ENCODE peak calls at places on chromosomes 6 and 20, in four cellular contexts. M, V, X and P are unnamed samples.
A peak's percentile ranks its signal among the peaks of the same experiment; 100 is the strongest.

GRCh38 chr6:39886871-39887270 is 47.4 kb downstream of the MOCS1 start:
- DNase-seq in M (no peak), V (no peak), X (no peak), P (no peak)

GRCh38 chr20:4559106-4559505 is 162.6 kb upstream of the PRND start:
- DNase-seq in M (no peak), V (no peak), X (no peak), P (no peak)

GRCh38 chr20:37469531-37469930 is 51.5 kb upstream of the NNAT start:
- DNase-seq in M (no peak), V (no peak), X (no peak), P (no peak)

GRCh38 chr6:89944826-89945407 is 50.6 kb downstream of the GJA10 start:
- DNase-seq in M (no peak), V (peak; percentile 4), X (no peak), P (no peak)

GRCh38 chr6:136723780-136724179 is 68.5 kb downstream of the MAP3K5 start:
- DNase-seq in M (peak; percentile 53), V (no peak), X (no peak), P (no peak)

GRCh38 chr6:118787746-118788419 is 106.1 kb upstream of the ASF1A start:
- DNase-seq in M (no peak), V (no peak), X (no peak), P (no peak)

GRCh38 chr6:39092124-39092523 is 22.9 kb downstream of the SAYSD1 start:
- DNase-seq in M (no peak), V (peak; percentile 19), X (peak; percentile 21), P (peak; percentile 41)

GRCh38 chr6:11770546-11771466 is 7.8 kb downstream of the ADTRP start:
- DNase-seq in M (no peak), V (no peak), X (no peak), P (peak; percentile 24)

GRCh38 chr20:19056909-19057308 is 155.5 kb upstream of the SLC24A3 start:
- DNase-seq in M (no peak), V (no peak), X (no peak), P (no peak)

GRCh38 chr6:3001773-3002293 is 2.1 kb downstream of the NQO2 start:
- DNase-seq in M (no peak), V (peak; percentile 85), X (no peak), P (no peak)

GRCh38 chr20:35506872-35507638 is 22.4 kb downstream of the C20orf173 start:
- DNase-seq in M (no peak), V (no peak), X (no peak), P (no peak)

GRCh38 chr6:106286746-106287145 is 38.8 kb downstream of the ATG5 start:
- DNase-seq in M (no peak), V (no peak), X (no peak), P (no peak)

GRCh38 chr20:54221996-54222890 is 14.4 kb downstream of the PFDN4 start:
- DNase-seq in M (no peak), V (no peak), X (no peak), P (no peak)

GRCh38 chr6:3766219-3766618 is 14.7 kb upstream of the PXDC1 start:
- DNase-seq in M (no peak), V (no peak), X (no peak), P (peak; percentile 63)

GRCh38 chr6:157551041-157551832 is 170.2 kb downstream of the ZDHHC14 start:
- DNase-seq in M (no peak), V (no peak), X (no peak), P (no peak)

GRCh38 chr20:326645-327031 is 1.3 kb downstream of the SOX12 start:
- DNase-seq in M (no peak), V (no peak), X (no peak), P (no peak)

GRCh38 chr6:157806496-157807215 is 16.4 kb upstream of the SNX9 start:
- DNase-seq in M (no peak), V (no peak), X (no peak), P (no peak)

GRCh38 chr6:18680842-18681241 is 293.7 kb downstream of the RNF144B start:
- DNase-seq in M (no peak), V (peak; percentile 25), X (no peak), P (no peak)

GRCh38 chr6:63759605-63760004 is 124.0 kb downstream of the PHF3 start:
- DNase-seq in M (no peak), V (no peak), X (no peak), P (no peak)

GRCh38 chr20:31666258-31667042 is 28.7 kb downstream of the COX4I2 start:
- DNase-seq in M (no peak), V (no peak), X (no peak), P (no peak)

GRCh38 chr20:48861444-48861843 is 33.6 kb upstream of the PREX1 start:
- DNase-seq in M (no peak), V (no peak), X (no peak), P (no peak)

GRCh38 chr6:116215414-116215813 is 38.5 kb downstream of the TSPYL4 start:
- DNase-seq in M (no peak), V (no peak), X (no peak), P (no peak)

GRCh38 chr6:89375427-89375868 is 22.9 kb upstream of the UBE2J1 start:
- DNase-seq in M (no peak), V (peak; percentile 80), X (peak; percentile 82), P (peak; percentile 60)

DNA sequence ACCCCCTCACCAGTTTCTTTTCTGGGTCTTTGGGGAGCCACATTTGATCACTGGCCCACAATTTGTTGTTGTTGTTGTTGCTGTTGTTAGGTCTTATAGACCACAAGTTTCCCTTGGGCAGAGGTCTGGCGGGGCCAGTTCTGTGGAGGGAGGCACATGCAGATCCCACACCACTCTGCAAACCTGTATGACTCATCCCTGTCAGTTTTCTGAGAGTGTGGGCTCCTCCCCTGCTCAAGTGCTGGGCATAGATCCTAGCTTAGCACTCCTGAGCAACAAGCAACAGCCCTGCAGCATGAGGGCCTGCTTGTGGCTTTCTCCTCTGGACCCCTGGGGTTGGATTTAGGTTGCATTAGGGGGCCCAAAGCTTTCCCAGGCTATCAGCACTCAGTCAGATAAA is 411.1 kb upstream of the HTR1E start:
- DNase-seq in M (no peak), V (no peak), X (no peak), P (no peak)
- TF ChIP-seq TCF12 in M (no peak), V (no peak), X (no peak), P (no peak)

GRCh38 chr6:28876702-28877101 is 47.1 kb downstream of the TRIM27 start:
- DNase-seq in M (no peak), V (no peak), X (no peak), P (no peak)

GRCh38 chr6:28880894-28881780 is 42.6 kb downstream of the TRIM27 start:
- DNase-seq in M (no peak), V (peak; percentile 82), X (no peak), P (peak; percentile 66)

GRCh38 chr6:28885149-28885738 is 38.5 kb downstream of the TRIM27 start:
- DNase-seq in M (no peak), V (peak; percentile 48), X (no peak), P (peak; percentile 41)

GRCh38 chr6:28884423-28885148 is 39.2 kb downstream of the TRIM27 start:
- DNase-seq in M (no peak), V (peak; percentile 51), X (no peak), P (peak; percentile 39)

GRCh38 chr6:28880519-28880893 is 43.3 kb downstream of the TRIM27 start:
- DNase-seq in M (no peak), V (no peak), X (no peak), P (no peak)
- TF ChIP-seq USF2 in M (no peak), V (no peak), X (no peak), P (no peak)

GRCh38 chr6:162343902-162344226 is 383.7 kb downstream of the PRKN start:
- DNase-seq in M (no peak), V (no peak), X (no peak), P (no peak)

GRCh38 chr6:162344935-162345599 is 382.5 kb downstream of the PRKN start:
- DNase-seq in M (no peak), V (no peak), X (no peak), P (no peak)

GRCh38 chr6:162344301-162344700 is 383.3 kb downstream of the PRKN start:
- DNase-seq in M (no peak), V (no peak), X (no peak), P (no peak)

GRCh38 chr6:162337412-162337811 is 390.2 kb downstream of the PRKN start:
- DNase-seq in M (no peak), V (no peak), X (no peak), P (no peak)

GRCh38 chr6:162343196-162343901 is 384.2 kb downstream of the PRKN start:
- DNase-seq in M (no peak), V (no peak), X (no peak), P (peak; percentile 12)
- TF ChIP-seq TCF12 in M (no peak), V (no peak), X (no peak), P (no peak)

DNA sequence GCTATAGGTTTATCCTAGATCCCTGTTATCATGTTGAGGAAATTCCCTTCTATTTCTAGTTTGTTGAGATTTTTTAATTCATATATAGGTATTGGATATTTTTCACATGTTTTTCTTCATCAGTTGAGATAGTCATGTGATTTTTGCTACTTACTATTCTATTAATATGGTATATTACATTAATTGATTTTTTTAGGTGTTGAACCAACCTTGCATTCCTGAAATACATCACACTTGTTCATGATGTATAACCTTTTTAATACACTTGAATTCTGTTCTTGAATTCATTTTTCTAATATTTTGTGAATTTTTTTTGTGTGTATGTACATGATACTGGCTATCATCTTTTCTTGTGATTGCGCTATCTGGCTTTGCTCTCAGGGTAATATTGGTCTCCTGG is 25.5 kb upstream of the CAP2 start:
- DNase-seq in M (no peak), V (no peak), X (no peak), P (no peak)
- TF ChIP-seq USF2 in M (no peak), V (no peak), X (no peak), P (no peak)